ENCODE peak calls at places on chromosomes 6 and 20, in ten cellular contexts. V is NCI-H446 treated with DMSO at 0.1 percent for 48 hours, I is RPMI8226, Z is BJ, J is T-cell, F is NCI-H187, M is T follicular helper cell, W is A172, G is endothelial cell, B is DMS 273 treated with DMSO at 0.1 percent for 48 hours. D is an unnamed sample.

GRCh38 chr20:58716476-58717277 is 24.1 kb downstream of the NPEPL1 start:
- DNase-seq in G (peak; percentile 5), J (no peak), B (no peak), M (no peak), I (no peak), Z (no peak), F (no peak), V (no peak), W (no peak), D (no peak)

GRCh38 chr6:36216559-36216958 is 20.0 kb downstream of the BRPF3 start:
- DNase-seq in V (no peak), B (no peak), G (no peak), Z (no peak), W (peak; percentile 18), I (no peak), M (no peak), F (no peak), J (no peak), D (no peak)

GRCh38 chr20:16771204-16771603 is 23.0 kb downstream of the OTOR start:
- DNase-seq in M (no peak), I (no peak), W (no peak), G (no peak), V (no peak), J (no peak), Z (no peak), B (no peak), F (no peak), D (no peak)

GRCh38 chr20:23078994-23079364 is 7.1 kb downstream of the CD93 start:
- DNase-seq in I (peak; percentile 33), V (no peak), G (no peak), J (no peak), M (no peak), Z (no peak), B (no peak), F (no peak), W (no peak), D (peak; percentile 42)

GRCh38 chr20:44065401-44066340 is 121.3 kb downstream of the JPH2 start:
- DNase-seq in J (no peak), M (no peak), I (no peak), G (no peak), V (no peak), W (no peak), Z (no peak), F (no peak), B (no peak), D (no peak)

GRCh38 chr6:129747588-129748112 is 37.7 kb upstream of the ARHGAP18 start:
- DNase-seq in Z (no peak), I (no peak), J (no peak), G (no peak), M (no peak), F (no peak), B (no peak), V (no peak), W (no peak), D (no peak)

GRCh38 chr20:23149623-23150279 is 63.6 kb upstream of the CD93 start:
- DNase-seq in Z (no peak), G (no peak), W (no peak), F (no peak), M (no peak), I (peak; percentile 47), B (no peak), V (no peak), J (no peak), D (peak; percentile 37)

GRCh38 chr6:84575264-84575663 is 189.1 kb downstream of the TBX18 start:
- DNase-seq in I (no peak), Z (no peak), M (no peak), J (no peak), W (peak; percentile 93), B (no peak), G (no peak), F (no peak), V (no peak), D (no peak)

GRCh38 chr6:53197553-53197952 is 48.9 kb upstream of the GCM1 start:
- DNase-seq in M (no peak), F (no peak), B (no peak), J (no peak), W (no peak), I (no peak), Z (no peak), G (no peak), V (no peak), D (no peak)

GRCh38 chr6:167588920-167589614 is 237.6 kb upstream of the AFDN start:
- DNase-seq in M (no peak), G (no peak), V (no peak), Z (no peak), F (no peak), I (no peak), B (no peak), W (no peak), J (no peak), D (no peak)

GRCh38 chr6:155406801-155407200 is 48.8 kb downstream of the NOX3 start:
- DNase-seq in I (no peak), V (no peak), F (no peak), J (no peak), M (no peak), W (no peak), Z (no peak), B (no peak), G (no peak), D (no peak)

GRCh38 chr6:52284131-52284459 is 447 bp downstream of the MCM3 start:
- DNase-seq in B (peak; percentile 16), W (peak; percentile 46), M (no peak), I (peak; percentile 77), J (no peak), V (peak; percentile 15), Z (no peak), G (peak; percentile 66), F (peak; percentile 18), D (peak; percentile 74)

GRCh38 chr6:145026267-145026679 is 709.0 kb downstream of the EPM2A start:
- DNase-seq in J (no peak), I (no peak), B (no peak), Z (no peak), V (no peak), M (no peak), F (no peak), W (no peak), G (no peak), D (no peak)

GRCh38 chr20:31815408-31816188 is 3.6 kb upstream of the MYLK2 start:
- DNase-seq in J (no peak), F (no peak), V (peak; percentile 42), Z (no peak), B (peak; percentile 23), I (no peak), M (no peak), W (peak; percentile 57), G (no peak), D (no peak)

GRCh38 chr20:6699931-6700562 is 67.4 kb upstream of the BMP2 start:
- DNase-seq in J (no peak), M (no peak), I (peak; percentile 15), V (no peak), B (no peak), F (no peak), G (no peak), W (no peak), Z (no peak), D (no peak)

GRCh38 chr6:63899550-63899949 is 263.9 kb downstream of the PHF3 start:
- DNase-seq in V (no peak), W (peak; percentile 56), G (no peak), I (no peak), F (no peak), M (no peak), J (no peak), Z (no peak), B (no peak), D (no peak)

GRCh38 chr6:162777091-162777490 is 49.3 kb downstream of the PACRG start:
- DNase-seq in F (no peak), M (no peak), J (no peak), B (no peak), I (no peak), G (no peak), Z (no peak), V (no peak), W (no peak), D (no peak)

GRCh38 chr20:10217517-10218410 is 866 bp upstream of the SNAP25 start:
- DNase-seq in I (no peak), V (no peak), M (no peak), F (peak; percentile 11), G (peak; percentile 58), Z (peak; percentile 64), J (no peak), W (peak; percentile 27), B (no peak), D (no peak)

GRCh38 chr6:69758214-69758613 is 38.6 kb downstream of the LMBRD1 start:
- DNase-seq in M (no peak), I (no peak), G (no peak), Z (no peak), F (no peak), B (no peak), J (no peak), W (no peak), V (no peak), D (peak; percentile 58)

GRCh38 chr6:116136933-116137340 is 11.0 kb upstream of the COL10A1 start:
- DNase-seq in W (no peak), I (no peak), Z (no peak), V (no peak), M (no peak), F (no peak), J (no peak), G (no peak), B (no peak), D (no peak)

GRCh38 chr6:81242634-81243033 is 509.8 kb downstream of the TENT5A start:
- DNase-seq in Z (no peak), B (no peak), V (no peak), I (no peak), G (no peak), M (no peak), F (no peak), W (no peak), J (no peak), D (no peak)

GRCh38 chr6:18444176-18444575 is 57.0 kb downstream of the RNF144B start:
- DNase-seq in V (peak; percentile 28), G (no peak), J (no peak), B (no peak), M (no peak), F (no peak), Z (no peak), W (no peak), I (no peak), D (no peak)

GRCh38 chr6:156013155-156013554 is 557.5 kb upstream of the NOX3 start:
- DNase-seq in F (peak; percentile 46), W (no peak), I (no peak), M (no peak), J (no peak), V (no peak), B (no peak), Z (no peak), G (no peak), D (no peak)

GRCh38 chr6:149961728-149962425 is 1.9 kb upstream of the ULBP1 start:
- DNase-seq in M (no peak), Z (no peak), W (no peak), V (no peak), J (no peak), G (peak; percentile 68), F (no peak), B (peak; percentile 6), I (peak; percentile 52), D (peak; percentile 16)